ENCODE peak calls at places on chromosomes 1 and 21, in six cellular contexts. One of them, this sample, is unnamed.

GRCh38 chr1:15848143-15848928 is 829 bp downstream of the SPEN start:
- DNase-seq in HCT116: no peak
- DNase-seq in Peyer's patch: peak; percentile 76
- DNase-seq in adrenal gland: peak; percentile 65
- DNase-seq in tibial nerve: no peak
- DNase-seq in prostate gland: peak; percentile 24
- DNase-seq in this sample: peak; percentile 69

GRCh38 chr1:53376742-53377437 is 49.0 kb upstream of the LRP8 start:
- DNase-seq in tibial nerve: no peak
- DNase-seq in Peyer's patch: peak; percentile 18
- DNase-seq in HCT116: no peak
- DNase-seq in adrenal gland: no peak
- DNase-seq in prostate gland: no peak
- DNase-seq in this sample: no peak

GRCh38 chr1:246679211-246680177 is 44.7 kb upstream of the SCCPDH start:
- DNase-seq in prostate gland: no peak
- DNase-seq in HCT116: no peak
- DNase-seq in tibial nerve: no peak
- DNase-seq in Peyer's patch: no peak
- DNase-seq in adrenal gland: no peak
- DNase-seq in this sample: no peak

GRCh38 chr1:107782192-107782845 is 182.7 kb downstream of the VAV3 start:
- DNase-seq in adrenal gland: no peak
- DNase-seq in HCT116: peak; percentile 34
- DNase-seq in Peyer's patch: no peak
- DNase-seq in tibial nerve: no peak
- DNase-seq in prostate gland: peak; percentile 57
- DNase-seq in this sample: peak; percentile 68

GRCh38 chr1:1833456-1833855 is 55.2 kb upstream of the NADK start:
- DNase-seq in Peyer's patch: no peak
- DNase-seq in adrenal gland: peak; percentile 83
- DNase-seq in HCT116: no peak
- DNase-seq in prostate gland: peak; percentile 53
- DNase-seq in tibial nerve: no peak
- DNase-seq in this sample: no peak

GRCh38 chr1:246508897-246509688 is 2.0 kb upstream of the SMYD3 start:
- DNase-seq in tibial nerve: no peak
- DNase-seq in Peyer's patch: no peak
- DNase-seq in HCT116: no peak
- DNase-seq in prostate gland: no peak
- DNase-seq in adrenal gland: no peak
- DNase-seq in this sample: no peak

GRCh38 chr1:165639821-165640623 is 9.0 kb downstream of the MGST3 start:
- DNase-seq in adrenal gland: no peak
- DNase-seq in Peyer's patch: no peak
- DNase-seq in HCT116: no peak
- DNase-seq in prostate gland: no peak
- DNase-seq in tibial nerve: no peak
- DNase-seq in this sample: no peak

GRCh38 chr1:67159233-67159632 is 7.0 kb upstream of the IL23R start:
- DNase-seq in HCT116: no peak
- DNase-seq in adrenal gland: no peak
- DNase-seq in tibial nerve: no peak
- DNase-seq in Peyer's patch: no peak
- DNase-seq in prostate gland: no peak
- DNase-seq in this sample: no peak

GRCh38 chr1:47104816-47105215 is 32.4 kb upstream of the CYP4A22 start:
- DNase-seq in adrenal gland: no peak
- DNase-seq in prostate gland: no peak
- DNase-seq in tibial nerve: no peak
- DNase-seq in Peyer's patch: no peak
- DNase-seq in HCT116: no peak
- DNase-seq in this sample: no peak

GRCh38 chr1:18004257-18004656 is 103.3 kb upstream of the IGSF21 start:
- DNase-seq in HCT116: no peak
- DNase-seq in adrenal gland: no peak
- DNase-seq in Peyer's patch: no peak
- DNase-seq in prostate gland: no peak
- DNase-seq in tibial nerve: no peak
- DNase-seq in this sample: no peak

GRCh38 chr1:205786599-205786998 is 11.3 kb upstream of the RAB29 start:
- DNase-seq in prostate gland: no peak
- DNase-seq in tibial nerve: no peak
- DNase-seq in HCT116: no peak
- DNase-seq in Peyer's patch: no peak
- DNase-seq in adrenal gland: no peak
- DNase-seq in this sample: no peak

GRCh38 chr1:246064891-246065290 is 442.2 kb downstream of the SMYD3 start:
- DNase-seq in prostate gland: no peak
- DNase-seq in tibial nerve: no peak
- DNase-seq in HCT116: no peak
- DNase-seq in Peyer's patch: no peak
- DNase-seq in adrenal gland: no peak
- DNase-seq in this sample: no peak

GRCh38 chr1:228544921-228545591 is 57.9 kb downstream of the RNF187 start:
- DNase-seq in HCT116: no peak
- DNase-seq in Peyer's patch: no peak
- DNase-seq in prostate gland: no peak
- DNase-seq in adrenal gland: no peak
- DNase-seq in tibial nerve: no peak
- DNase-seq in this sample: no peak

GRCh38 chr1:7060826-7061225 is 275.6 kb downstream of the CAMTA1 start:
- DNase-seq in adrenal gland: no peak
- DNase-seq in tibial nerve: no peak
- DNase-seq in prostate gland: no peak
- DNase-seq in HCT116: no peak
- DNase-seq in Peyer's patch: no peak
- DNase-seq in this sample: no peak

GRCh38 chr1:58726581-58726980 is 26.7 kb upstream of the MYSM1 start:
- DNase-seq in tibial nerve: no peak
- DNase-seq in prostate gland: no peak
- DNase-seq in Peyer's patch: no peak
- DNase-seq in adrenal gland: no peak
- DNase-seq in HCT116: no peak
- DNase-seq in this sample: no peak

GRCh38 chr21:39612233-39613028 is at the start of gene B3GALT5:
- DNase-seq in prostate gland: no peak
- DNase-seq in adrenal gland: no peak
- DNase-seq in tibial nerve: no peak
- DNase-seq in HCT116: peak; percentile 15
- DNase-seq in Peyer's patch: no peak
- DNase-seq in this sample: no peak

GRCh38 chr1:197737916-197738315 is 37.4 kb downstream of the DENND1B start:
- DNase-seq in prostate gland: no peak
- DNase-seq in tibial nerve: no peak
- DNase-seq in HCT116: no peak
- DNase-seq in Peyer's patch: no peak
- DNase-seq in adrenal gland: no peak
- DNase-seq in this sample: no peak

GRCh38 chr1:98086796-98087195 is 166.0 kb upstream of the DPYD start:
- DNase-seq in adrenal gland: no peak
- DNase-seq in HCT116: peak; percentile 88
- DNase-seq in tibial nerve: no peak
- DNase-seq in prostate gland: no peak
- DNase-seq in Peyer's patch: no peak
- DNase-seq in this sample: no peak

GRCh38 chr1:17244826-17245740 is 3.8 kb upstream of the PADI3 start:
- DNase-seq in prostate gland: no peak
- DNase-seq in Peyer's patch: no peak
- DNase-seq in tibial nerve: no peak
- DNase-seq in HCT116: no peak
- DNase-seq in adrenal gland: no peak
- DNase-seq in this sample: no peak

GRCh38 chr1:202505356-202505755 is 156.9 kb downstream of the PPP1R12B start:
- DNase-seq in Peyer's patch: no peak
- DNase-seq in tibial nerve: no peak
- DNase-seq in adrenal gland: no peak
- DNase-seq in prostate gland: no peak
- DNase-seq in HCT116: no peak
- DNase-seq in this sample: no peak

GRCh38 chr1:155254228-155254713 is 1.0 kb downstream of the ENTREP3 start:
- DNase-seq in Peyer's patch: no peak
- DNase-seq in tibial nerve: no peak
- DNase-seq in HCT116: no peak
- DNase-seq in adrenal gland: no peak
- DNase-seq in prostate gland: no peak
- DNase-seq in this sample: no peak

GRCh38 chr1:6777813-6778212 is 7.4 kb upstream of the CAMTA1 start:
- DNase-seq in tibial nerve: no peak
- DNase-seq in HCT116: no peak
- DNase-seq in Peyer's patch: no peak
- DNase-seq in prostate gland: no peak
- DNase-seq in adrenal gland: no peak
- DNase-seq in this sample: no peak

GRCh38 chr21:46083271-46084040 is 14.5 kb upstream of the COL6A2 start:
- DNase-seq in adrenal gland: no peak
- DNase-seq in prostate gland: no peak
- DNase-seq in tibial nerve: no peak
- DNase-seq in Peyer's patch: peak; percentile 46
- DNase-seq in HCT116: no peak
- DNase-seq in this sample: no peak

GRCh38 chr1:245953876-245954660 is 553.0 kb downstream of the SMYD3 start:
- DNase-seq in tibial nerve: no peak
- DNase-seq in Peyer's patch: no peak
- DNase-seq in adrenal gland: no peak
- DNase-seq in prostate gland: no peak
- DNase-seq in HCT116: no peak
- DNase-seq in this sample: peak; percentile 4

GRCh38 chr1:217493290-217493689 is 137.6 kb downstream of the GPATCH2 start:
- DNase-seq in Peyer's patch: no peak
- DNase-seq in HCT116: no peak
- DNase-seq in tibial nerve: no peak
- DNase-seq in prostate gland: no peak
- DNase-seq in adrenal gland: no peak
- DNase-seq in this sample: no peak

DNA sequence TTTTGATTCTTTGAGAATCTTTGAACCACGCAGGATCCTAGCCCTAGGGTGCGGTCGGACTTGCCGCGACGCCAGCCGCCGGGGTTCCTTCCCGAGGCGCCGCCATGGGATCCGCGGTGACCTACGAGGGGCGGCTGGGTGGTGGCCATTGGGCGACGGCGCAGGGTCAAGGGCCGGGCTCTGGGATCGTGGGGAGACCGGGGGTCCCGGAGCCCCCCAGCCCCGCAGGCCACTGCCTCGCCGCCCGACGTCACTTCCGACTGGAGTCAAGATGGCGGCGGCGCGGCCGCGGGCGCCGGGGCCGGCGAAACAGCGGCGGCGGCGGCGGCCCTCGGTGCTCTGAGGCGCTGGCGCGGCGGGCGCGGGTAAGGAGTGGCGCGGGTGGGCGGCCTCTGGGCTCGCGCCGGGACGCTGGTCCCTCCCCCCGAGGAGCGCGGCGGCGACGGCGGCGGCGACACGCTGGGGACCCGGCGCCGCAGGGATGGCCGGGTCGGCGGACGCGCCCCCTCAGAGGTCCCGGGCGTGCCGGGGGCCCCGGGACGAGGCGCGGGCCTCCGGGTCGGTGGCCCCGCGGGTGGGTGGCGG is at the start of gene PRDM2:
- DNase-seq in tibial nerve: peak; percentile 27
- DNase-seq in prostate gland: peak; percentile 14
- DNase-seq in Peyer's patch: peak; percentile 78
- DNase-seq in adrenal gland: peak; percentile 40
- DNase-seq in HCT116: no peak
- DNase-seq in this sample: peak; percentile 62
- TF ChIP-seq POLR2A in tibial nerve: no peak
- TF ChIP-seq POLR2A in prostate gland: peak; percentile 16
- TF ChIP-seq POLR2A in Peyer's patch: no peak
- TF ChIP-seq POLR2A in adrenal gland: peak; percentile 55
- TF ChIP-seq POLR2A in HCT116: peak; percentile 26
- TF ChIP-seq POLR2A in this sample: no peak

GRCh38 chr1:201214461-201214860 is 23.8 kb downstream of the IGFN1 start:
- DNase-seq in prostate gland: no peak
- DNase-seq in Peyer's patch: no peak
- DNase-seq in HCT116: no peak
- DNase-seq in adrenal gland: no peak
- DNase-seq in tibial nerve: no peak
- DNase-seq in this sample: peak; percentile 52
- TF ChIP-seq CTCF in prostate gland: no peak
- TF ChIP-seq CTCF in Peyer's patch: no peak
- TF ChIP-seq CTCF in HCT116: peak; percentile 61
- TF ChIP-seq CTCF in adrenal gland: no peak
- TF ChIP-seq CTCF in tibial nerve: no peak
- TF ChIP-seq CTCF in this sample: peak; percentile 37

DNA sequence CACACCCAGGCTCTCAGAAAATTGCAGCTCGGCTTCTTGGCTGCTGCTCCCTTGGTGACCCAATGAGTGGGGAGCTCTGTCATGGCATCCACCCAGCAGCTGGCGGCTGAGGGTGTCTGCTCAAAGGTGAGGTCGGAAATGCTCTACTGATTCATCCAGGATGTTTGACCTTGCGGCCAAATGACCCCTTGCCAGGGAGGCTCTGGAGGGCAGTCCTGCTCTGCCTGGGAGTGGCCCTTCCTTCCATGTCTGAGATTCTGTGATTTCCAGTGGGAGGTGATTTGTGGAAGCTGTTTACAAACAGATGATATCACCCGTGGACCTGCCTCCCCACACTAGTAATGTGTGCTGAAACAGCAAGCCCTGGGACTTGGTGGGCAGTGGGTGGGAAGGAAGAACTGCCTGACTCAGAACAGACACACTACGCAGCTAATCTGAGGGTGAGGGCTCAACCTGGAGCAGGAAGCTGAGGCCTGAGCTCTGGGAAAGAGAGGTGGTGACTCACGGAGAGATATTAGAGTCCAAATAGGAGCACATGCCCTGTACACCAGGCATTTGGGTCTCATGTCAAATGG is 3.0 kb downstream of the CRCT1 start:
- DNase-seq in adrenal gland: peak; percentile 15
- DNase-seq in Peyer's patch: peak; percentile 63
- DNase-seq in HCT116: peak; percentile 6
- DNase-seq in prostate gland: no peak
- DNase-seq in tibial nerve: no peak
- DNase-seq in this sample: no peak
- H3K4me3 ChIP-seq in adrenal gland: no peak overlapping the region
- H3K4me3 ChIP-seq in Peyer's patch: no peak overlapping the region
- H3K4me3 ChIP-seq in HCT116: peak overlapping the region; percentile 20
- H3K4me3 ChIP-seq in prostate gland: no peak overlapping the region
- H3K4me3 ChIP-seq in tibial nerve: no peak overlapping the region
- H3K4me3 ChIP-seq in this sample: no peak overlapping the region

DNA sequence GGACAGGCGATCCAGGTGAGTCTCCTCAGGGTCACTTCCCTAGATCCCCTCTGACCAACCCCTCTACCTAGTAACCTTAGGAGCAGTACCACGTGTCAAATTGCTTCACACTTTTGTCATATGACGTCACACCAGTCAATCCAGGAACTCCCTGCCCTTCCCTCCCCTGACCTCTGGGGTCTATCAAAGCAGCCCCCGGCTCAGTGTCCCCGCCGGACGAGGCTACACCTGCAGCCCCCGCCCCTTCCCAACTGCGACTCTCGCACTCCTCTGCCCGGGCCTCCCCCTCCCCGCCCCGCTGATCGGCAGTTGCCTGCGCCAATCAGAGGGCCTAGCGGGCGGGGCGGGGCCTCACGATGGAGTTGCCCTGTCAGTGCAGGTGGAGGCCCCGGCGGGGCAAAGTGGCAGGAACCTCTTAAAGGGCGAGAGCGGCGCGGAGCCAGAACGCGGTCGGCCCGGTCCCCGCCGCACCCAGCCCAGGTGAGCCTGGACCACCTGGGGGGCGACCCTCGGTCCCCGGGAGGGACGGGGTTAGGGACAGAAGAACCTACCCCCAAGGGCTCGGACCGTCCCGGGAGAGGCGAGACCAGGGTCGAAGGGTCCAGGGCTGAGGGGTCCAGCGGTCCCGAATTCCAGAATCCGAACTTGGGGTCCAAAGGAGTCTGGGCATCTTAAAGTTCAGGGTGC is 27.5 kb upstream of the EPB41 start:
- DNase-seq in adrenal gland: peak; percentile 90
- DNase-seq in HCT116: peak; percentile 76
- DNase-seq in Peyer's patch: peak; percentile 94
- DNase-seq in prostate gland: peak; percentile 85
- DNase-seq in tibial nerve: peak; percentile 43
- DNase-seq in this sample: peak; percentile 90
- TF ChIP-seq POLR2A in adrenal gland: peak; percentile 80
- TF ChIP-seq POLR2A in HCT116: peak; percentile 29
- TF ChIP-seq POLR2A in Peyer's patch: peak; percentile 87
- TF ChIP-seq POLR2A in prostate gland: peak; percentile 89
- TF ChIP-seq POLR2A in tibial nerve: no peak
- TF ChIP-seq POLR2A in this sample: peak; percentile 63

This sample was measured in NB4.